ENCODE peak calls at places on chromosomes 13 and 19, in six cellular contexts. W is activated CD4-positive, alpha-beta memory T cell treated with anti-CD3 and anti-CD28 coated beads for 36 hours; G is H9; L is choroid plexus epithelial cell; F is cardiac muscle cell; X is iris pigment epithelial cell. E is an unnamed sample.

GRCh38 chr19:18218600-18218999 is 7.6 kb downstream of the PDE4C start:
- DNase-seq in F (no peak), X (no peak), L (no peak), W (no peak), G (no peak), E (no peak)

GRCh38 chr19:45929247-45929646 is 14.7 kb upstream of the NANOS2 start:
- DNase-seq in L (no peak), X (no peak), W (no peak), G (no peak), F (no peak), E (no peak)

GRCh38 chr19:17757125-17757524 is 5.8 kb downstream of the FCHO1 start:
- DNase-seq in L (peak), W (no peak), G (no peak), X (peak), F (peak), E (peak)

GRCh38 chr19:48487944-48488343 is 18.8 kb downstream of the CYTH2 start:
- DNase-seq in G (no peak), L (no peak), W (no peak), X (peak), F (peak), E (peak)

GRCh38 chr13:33279898-33280549 is 5.5 kb downstream of the STARD13 start:
- DNase-seq in X (peak), L (peak), G (no peak), W (no peak), F (peak), E (peak)

GRCh38 chr13:37870895-37871550 is 1.5 kb upstream of the TRPC4 start:
- DNase-seq in W (no peak), L (peak), X (peak), F (peak), G (peak), E (peak)

GRCh38 chr13:48214519-48215121 is 18.4 kb upstream of the ITM2B start:
- DNase-seq in L (no peak), G (no peak), X (no peak), W (peak), F (no peak), E (no peak)

GRCh38 chr13:41631296-41631965 is 174.1 kb downstream of the RGCC start:
- DNase-seq in L (no peak), W (no peak), X (no peak), F (no peak), G (no peak), E (peak)

GRCh38 chr13:110108348-110109139 is 198.4 kb downstream of the COL4A1 start:
- DNase-seq in G (peak), X (peak), L (peak), F (peak), W (no peak), E (peak)

E was measured in amniotic epithelial cell.